ENCODE peak calls at places on chromosomes 4 and X, in four cellular contexts. H, S, F and X are unnamed samples.
A peak's percentile ranks its signal among the peaks of the same experiment; 100 is the strongest.

GRCh38 chr4:19329631-19330030 is 922.1 kb upstream of the SLIT2 start:
- DNase-seq in H (peak; percentile 48), S (no peak), F (no peak), X (no peak)

GRCh38 chr4:146381263-146381872 is 140.4 kb downstream of the SLC10A7 start:
- DNase-seq in H (no peak), S (no peak), F (no peak), X (no peak)

GRCh38 chr4:63620271-63620670 is 789.0 kb downstream of the TECRL start:
- DNase-seq in H (no peak), S (no peak), F (no peak), X (no peak)

GRCh38 chr4:52824603-52825310 is 37.4 kb upstream of the RASL11B start:
- DNase-seq in H (peak; percentile 88), S (peak; percentile 46), F (peak; percentile 13), X (no peak)

GRCh38 chr4:85701881-85702321 is 227.0 kb downstream of the ARHGAP24 start:
- DNase-seq in H (peak; percentile 8), S (no peak), F (no peak), X (peak; percentile 68)

GRCh38 chr4:162102713-162103112 is 61.1 kb downstream of the FSTL5 start:
- DNase-seq in H (no peak), S (no peak), F (no peak), X (no peak)

GRCh38 chr4:78669453-78669852 is 106.7 kb upstream of the BMP2K start:
- DNase-seq in H (no peak), S (no peak), F (no peak), X (no peak)

GRCh38 chr4:136562842-136563241 is 969.5 kb downstream of the PCDH18 start:
- DNase-seq in H (peak; percentile 0), S (no peak), F (no peak), X (no peak)

GRCh38 chr4:853416-853781 is 27.5 kb upstream of the CPLX1 start:
- DNase-seq in H (no peak), S (no peak), F (no peak), X (no peak)

GRCh38 chr4:1711906-1712215 is 258 bp downstream of the SLBP start:
- DNase-seq in H (peak; percentile 46), S (no peak), F (no peak), X (no peak)

GRCh38 chr4:147488551-147488950 is 7.7 kb downstream of the EDNRA start:
- DNase-seq in H (no peak), S (no peak), F (no peak), X (no peak)

GRCh38 chrX:134551365-134552095 is 91.6 kb downstream of the HPRT1 start:
- DNase-seq in H (peak; percentile 56), S (no peak), F (peak; percentile 25), X (no peak)

GRCh38 chr4:22678851-22679517 is 13.8 kb upstream of the GBA3 start:
- DNase-seq in H (no peak), S (no peak), F (no peak), X (no peak)

GRCh38 chr4:147057631-147057980 is 111.9 kb upstream of the TTC29 start:
- DNase-seq in H (peak; percentile 62), S (no peak), F (no peak), X (no peak)

GRCh38 chrX:8632949-8633348 is 99.0 kb downstream of the ANOS1 start:
- DNase-seq in H (peak; percentile 57), S (no peak), F (peak; percentile 7), X (no peak)

GRCh38 chr4:92014060-92014459 is 289.7 kb upstream of the GRID2 start:
- DNase-seq in H (peak; percentile 44), S (no peak), F (no peak), X (no peak)

GRCh38 chrX:4253092-4253491 is 539.6 kb upstream of the PRKX start:
- DNase-seq in H (no peak), S (no peak), F (no peak), X (no peak)

GRCh38 chr4:1547863-1548637 is 136.1 kb downstream of the FAM53A start:
- DNase-seq in H (peak; percentile 39), S (no peak), F (no peak), X (no peak)

GRCh38 chr4:94274912-94275311 is 67.2 kb downstream of the SMARCAD1 start:
- DNase-seq in H (no peak), S (no peak), F (no peak), X (no peak)

GRCh38 chr4:76690906-76691275 is 207.1 kb downstream of the SOWAHB start:
- DNase-seq in H (no peak), S (no peak), F (no peak), X (no peak)

GRCh38 chrX:103537871-103538387 is 18.6 kb upstream of the RAB40A start:
- DNase-seq in H (no peak), S (no peak), F (no peak), X (no peak)

GRCh38 chrX:45070116-45071007 is 130.3 kb downstream of the DIPK2B start:
- DNase-seq in H (peak; percentile 69), S (no peak), F (peak; percentile 27), X (peak; percentile 31)

GRCh38 chr4:87543835-87544461 is 14.8 kb upstream of the SPARCL1 start:
- DNase-seq in H (peak; percentile 80), S (no peak), F (peak; percentile 64), X (no peak)

GRCh38 chrX:9927638-9928037 is 39.5 kb upstream of the CLDN34 start:
- DNase-seq in H (no peak), S (no peak), F (no peak), X (no peak)

GRCh38 chr4:7377223-7377865 is 57.4 kb downstream of the PSAPL1 start:
- DNase-seq in H (no peak), S (no peak), F (no peak), X (no peak)

GRCh38 chr4:94290245-94290644 is 52.4 kb downstream of the HPGDS start:
- DNase-seq in H (no peak), S (no peak), F (no peak), X (no peak)

GRCh38 chr4:142567620-142568451 is 278.3 kb downstream of the INPP4B start:
- DNase-seq in H (no peak), S (no peak), F (peak; percentile 41), X (no peak)
- TF ChIP-seq CTCF in H (no peak), S (no peak), F (no peak), X (no peak)

DNA sequence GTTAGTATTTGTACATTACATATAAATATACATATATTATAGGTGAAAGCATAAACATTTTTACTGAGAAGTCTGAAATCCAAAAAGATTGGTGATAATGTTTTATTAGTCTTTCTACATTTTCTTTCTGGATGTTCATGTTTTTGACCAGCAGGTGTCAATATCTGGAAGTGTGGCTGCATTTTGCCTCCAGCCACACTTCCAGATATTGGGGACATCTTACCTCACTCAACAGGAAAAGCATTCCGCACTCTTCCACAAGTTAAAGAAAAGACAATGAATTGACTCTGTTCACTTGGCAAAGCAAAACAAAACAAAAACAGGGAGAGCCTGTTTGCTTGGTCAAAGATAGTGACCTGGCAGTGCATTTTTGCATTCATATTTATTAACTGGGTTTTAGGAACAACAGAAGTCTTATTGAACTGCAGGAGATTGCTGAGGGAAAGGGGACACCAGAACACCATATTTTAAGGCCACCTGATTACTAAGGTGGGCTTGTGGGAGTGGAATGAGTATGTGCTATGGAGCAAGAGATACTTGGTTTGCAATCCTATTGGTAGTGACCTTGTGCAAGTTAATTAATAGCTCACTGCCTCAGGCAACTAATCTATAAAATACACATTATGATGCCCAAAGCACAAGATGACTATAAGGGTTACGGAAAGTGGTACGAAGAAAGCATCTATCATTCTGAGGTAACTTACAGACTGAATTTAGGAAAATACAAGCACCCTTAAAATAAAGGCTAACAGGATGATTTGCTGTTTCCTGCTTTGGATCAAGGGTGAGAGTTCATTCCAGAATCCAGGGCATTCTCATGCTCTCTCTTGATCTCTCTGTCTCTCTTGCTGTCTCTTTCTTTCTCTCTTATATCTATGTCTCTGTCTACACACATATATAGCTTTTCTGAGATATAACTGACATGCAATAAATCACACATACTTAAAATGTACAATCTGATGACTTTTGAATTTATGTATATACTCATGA is 389.9 kb upstream of the EMCN start:
- DNase-seq in H (peak; percentile 35), S (no peak), F (no peak), X (no peak)
- TF ChIP-seq CTCF in H (peak; percentile 34), S (peak; percentile 35), F (peak; percentile 38), X (peak; percentile 17)

DNA sequence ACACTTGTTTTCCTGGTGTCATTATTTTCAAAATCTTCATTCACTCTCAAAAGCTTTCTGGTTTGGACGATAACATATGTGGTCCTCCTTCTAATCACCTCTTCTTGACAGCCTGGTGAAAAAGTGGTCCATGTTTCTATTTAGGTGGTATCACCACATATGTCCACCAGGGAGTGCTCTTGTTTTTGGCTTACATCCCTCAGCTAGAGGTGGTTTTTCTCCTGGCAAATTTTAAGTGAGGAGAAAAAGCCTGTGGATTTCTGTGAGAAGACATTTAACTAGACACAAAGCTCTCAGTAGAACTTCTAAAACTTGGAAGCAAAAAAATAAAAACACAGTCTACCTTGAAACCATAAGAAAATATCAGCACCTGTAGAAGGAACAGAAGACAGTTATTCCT is 58.0 kb upstream of the FRMPD4 start:
- DNase-seq in H (peak; percentile 63), S (no peak), F (peak; percentile 52), X (no peak)
- TF ChIP-seq CTCF in H (peak; percentile 51), S (peak; percentile 24), F (peak; percentile 63), X (peak; percentile 42)

GRCh38 chrX:2425281-2426071 is 75.3 kb downstream of the DHRSX start:
- DNase-seq in H (no peak), S (no peak), F (no peak), X (no peak)
- TF ChIP-seq CTCF in H (no peak), S (no peak), F (no peak), X (no peak)

GRCh38 chr4:112379306-112379705 is 82.1 kb downstream of the ALPK1 start:
- DNase-seq in H (no peak), S (no peak), F (peak; percentile 94), X (no peak)
- TF ChIP-seq CTCF in H (no peak), S (no peak), F (peak; percentile 62), X (no peak)

DNA sequence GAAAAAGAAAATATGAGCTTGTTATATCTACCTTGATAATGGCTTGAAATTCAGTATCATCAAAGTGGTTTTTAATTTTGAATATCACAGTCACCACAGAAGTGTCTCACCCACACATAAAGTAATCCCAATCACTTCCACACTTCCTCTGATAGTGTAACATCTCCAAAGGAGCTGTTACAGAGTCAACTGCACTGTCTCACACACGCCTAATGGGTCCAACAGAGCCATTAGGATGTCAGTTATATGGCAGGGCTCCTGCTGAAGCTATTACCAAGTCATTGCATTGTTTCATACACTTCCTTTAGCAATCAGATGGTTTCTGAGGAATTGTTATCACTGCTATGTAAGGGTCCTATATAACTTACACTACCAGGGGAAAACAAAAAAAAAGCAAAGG is 432.1 kb upstream of the TEX13C start:
- DNase-seq in H (no peak), S (no peak), F (no peak), X (no peak)
- TF ChIP-seq CTCF in H (no peak), S (no peak), F (no peak), X (no peak)

DNA sequence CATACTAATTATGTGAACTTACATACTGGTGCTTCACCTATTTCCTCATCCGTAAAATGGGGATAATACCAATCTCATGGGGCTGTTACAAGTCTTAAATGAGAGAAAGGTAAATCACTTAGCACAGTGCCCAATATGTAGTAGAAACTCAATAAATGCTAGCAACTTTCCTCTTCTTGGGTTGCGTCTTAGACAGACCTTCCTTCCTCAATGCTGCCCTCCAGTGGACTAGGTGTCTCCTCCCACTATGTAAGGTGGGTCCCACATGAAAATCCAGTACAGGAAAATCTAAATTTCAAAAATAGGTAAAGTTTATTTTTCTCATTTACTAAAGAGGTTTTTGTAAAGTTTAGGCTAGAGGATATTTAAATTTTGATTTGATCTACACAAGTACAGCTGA is 20.6 kb downstream of the ZDHHC9 start:
- DNase-seq in H (peak; percentile 65), S (no peak), F (peak; percentile 52), X (no peak)
- TF ChIP-seq CTCF in H (peak; percentile 62), S (peak; percentile 26), F (peak; percentile 58), X (peak; percentile 56)

GRCh38 chr4:16505726-16506125 is 279.5 kb upstream of the TAPT1 start:
- DNase-seq in H (peak; percentile 57), S (no peak), F (peak; percentile 79), X (no peak)

GRCh38 chr4:16513876-16514275 is 287.6 kb upstream of the TAPT1 start:
- DNase-seq in H (no peak), S (no peak), F (no peak), X (no peak)

GRCh38 chr4:16508968-16509367 is 282.7 kb upstream of the TAPT1 start:
- DNase-seq in H (no peak), S (no peak), F (no peak), X (no peak)
- TF ChIP-seq CTCF in H (peak; percentile 23), S (no peak), F (peak; percentile 45), X (peak; percentile 57)